ENCODE peak calls at places on chromosomes 12 and 14, in six cellular contexts. V, Y, J, B, E and R are unnamed samples.

GRCh38 chr14:65334765-65335411 is 77.6 kb upstream of the FUT8 start:
- DNase-seq in V (no peak), Y (peak), J (no peak), B (no peak), E (no peak), R (no peak)

GRCh38 chr14:91870001-91870400 is 2.7 kb upstream of the TC2N start:
- DNase-seq in V (no peak), Y (no peak), J (peak), B (no peak), E (no peak), R (no peak)

GRCh38 chr14:73059326-73059725 is 992 bp downstream of the RBM25 start:
- DNase-seq in V (no peak), Y (peak), J (peak), B (no peak), E (no peak), R (peak)

GRCh38 chr12:27843714-27844245 is 63.7 kb upstream of the MANSC4 start:
- DNase-seq in V (no peak), Y (peak), J (no peak), B (no peak), E (no peak), R (no peak)

GRCh38 chr14:68775614-68776126 is 17.2 kb downstream of the ZFP36L1 start:
- DNase-seq in V (peak), Y (no peak), J (no peak), B (no peak), E (no peak), R (no peak)

GRCh38 chr14:38143651-38144505 is 63.8 kb upstream of the SSTR1 start:
- DNase-seq in V (no peak), Y (peak), J (no peak), B (peak), E (no peak), R (no peak)

GRCh38 chr12:115771065-115771464 is 506.4 kb downstream of the MED13L start:
- DNase-seq in V (no peak), Y (peak), J (peak), B (no peak), E (no peak), R (no peak)

GRCh38 chr14:53956427-53957201 is at the start of gene BMP4:
- DNase-seq in V (peak), Y (peak), J (peak), B (no peak), E (no peak), R (peak)

GRCh38 chr14:67538501-67538900 is 5.4 kb downstream of the PLEKHH1 start:
- DNase-seq in V (no peak), Y (no peak), J (no peak), B (no peak), E (no peak), R (no peak)

GRCh38 chr12:16352481-16352880 is 5.0 kb downstream of the MGST1 start:
- DNase-seq in V (no peak), Y (peak), J (no peak), B (no peak), E (no peak), R (no peak)

GRCh38 chr14:78202976-78203375 is 32.8 kb downstream of the NRXN3 start:
- DNase-seq in V (no peak), Y (no peak), J (no peak), B (no peak), E (no peak), R (no peak)

GRCh38 chr14:47300801-47301200 is 374.6 kb downstream of the MDGA2 start:
- DNase-seq in V (no peak), Y (no peak), J (no peak), B (no peak), E (no peak), R (no peak)

GRCh38 chr12:111274820-111275219 is 94.1 kb downstream of the PHETA1 start:
- DNase-seq in V (no peak), Y (no peak), J (no peak), B (no peak), E (no peak), R (no peak)

GRCh38 chr14:60647081-60647836 is 2.0 kb downstream of the SIX1 start:
- DNase-seq in V (no peak), Y (no peak), J (peak), B (no peak), E (no peak), R (no peak)

GRCh38 chr12:46357438-46358324 is 14.9 kb downstream of the SLC38A2 start:
- DNase-seq in V (no peak), Y (peak), J (peak), B (no peak), E (no peak), R (no peak)

GRCh38 chr12:109706747-109707469 is 6.7 kb upstream of the FAM222A start:
- DNase-seq in V (no peak), Y (no peak), J (no peak), B (no peak), E (no peak), R (no peak)

GRCh38 chr12:53180931-53181645 is 363 bp upstream of the CSAD start:
- DNase-seq in V (peak), Y (peak), J (peak), B (no peak), E (no peak), R (peak)

GRCh38 chr14:60926002-60926401 is 54.9 kb downstream of the TRMT5 start:
- DNase-seq in V (no peak), Y (no peak), J (no peak), B (no peak), E (no peak), R (peak)

GRCh38 chr12:95304673-95305198 is 87.1 kb downstream of the VEZT start:
- DNase-seq in V (no peak), Y (peak), J (no peak), B (no peak), E (no peak), R (no peak)

GRCh38 chr14:59511916-59512530 is 27.7 kb downstream of the JKAMP start:
- DNase-seq in V (no peak), Y (peak), J (peak), B (no peak), E (no peak), R (peak)

GRCh38 chr12:29883558-29883957 is 99.8 kb upstream of the TMTC1 start:
- DNase-seq in V (no peak), Y (no peak), J (no peak), B (no peak), E (no peak), R (no peak)

GRCh38 chr12:121301876-121302275 is 5.4 kb upstream of the CAMKK2 start:
- DNase-seq in V (no peak), Y (no peak), J (no peak), B (no peak), E (no peak), R (no peak)

GRCh38 chr12:97235102-97235501 is 227.5 kb upstream of the RMST start:
- DNase-seq in V (no peak), Y (no peak), J (no peak), B (no peak), E (no peak), R (no peak)

GRCh38 chr12:98741229-98741614 is 96.1 kb downstream of the APAF1 start:
- DNase-seq in V (no peak), Y (no peak), J (no peak), B (no peak), E (no peak), R (no peak)

GRCh38 chr14:35402323-35403084 is 2.0 kb downstream of the NFKBIA start:
- DNase-seq in V (peak), Y (peak), J (no peak), B (no peak), E (no peak), R (peak)

GRCh38 chr12:16568873-16569272 is 37.1 kb downstream of the LMO3 start:
- DNase-seq in V (no peak), Y (no peak), J (no peak), B (no peak), E (no peak), R (peak)

GRCh38 chr12:56151672-56152131 is 685 bp upstream of the MYL6B start:
- DNase-seq in V (peak), Y (no peak), J (peak), B (no peak), E (no peak), R (peak)

GRCh38 chr12:81627336-81628189 is 131.6 kb downstream of the PPFIA2 start:
- DNase-seq in V (no peak), Y (peak), J (peak), B (no peak), E (no peak), R (peak)

GRCh38 chr14:99318091-99318958 is 46.3 kb upstream of the BCL11B start:
- DNase-seq in V (peak), Y (no peak), J (peak), B (no peak), E (no peak), R (no peak)

GRCh38 chr14:99734406-99735051 is 50.4 kb downstream of the CYP46A1 start:
- DNase-seq in V (peak), Y (no peak), J (no peak), B (no peak), E (no peak), R (no peak)

GRCh38 chr12:1688086-1688710 is 2.7 kb upstream of the ADIPOR2 start:
- DNase-seq in V (no peak), Y (no peak), J (no peak), B (no peak), E (no peak), R (no peak)

GRCh38 chr14:64191756-64192155 is 102.4 kb downstream of the ESR2 start:
- DNase-seq in V (no peak), Y (peak), J (peak), B (peak), E (no peak), R (no peak)

GRCh38 chr14:92039073-92039719 is 663 bp downstream of the TRIP11 start:
- DNase-seq in V (no peak), Y (peak), J (peak), B (peak), E (no peak), R (peak)

GRCh38 chr12:104414581-104415305 is 42.0 kb upstream of the CHST11 start:
- DNase-seq in V (no peak), Y (no peak), J (no peak), B (no peak), E (no peak), R (no peak)

GRCh38 chr14:65798216-65798615 is 385.7 kb downstream of the FUT8 start:
- DNase-seq in V (no peak), Y (no peak), J (no peak), B (no peak), E (no peak), R (no peak)

GRCh38 chr14:67623114-67623513 is 3.4 kb downstream of the ARG2 start:
- DNase-seq in V (no peak), Y (peak), J (no peak), B (no peak), E (no peak), R (no peak)

GRCh38 chr14:76015668-76016067 is 30.1 kb downstream of the IFT43 start:
- DNase-seq in V (no peak), Y (no peak), J (no peak), B (no peak), E (no peak), R (peak)

GRCh38 chr12:106582661-106583577 is at the start of gene RFX4:
- DNase-seq in V (no peak), Y (no peak), J (no peak), B (no peak), E (no peak), R (no peak)

GRCh38 chr12:106585237-106585834 is 2.5 kb downstream of the RFX4 start:
- DNase-seq in V (no peak), Y (no peak), J (no peak), B (no peak), E (no peak), R (no peak)

GRCh38 chr12:106584104-106585064 is 1.6 kb downstream of the RFX4 start:
- DNase-seq in V (no peak), Y (no peak), J (peak), B (no peak), E (no peak), R (no peak)

GRCh38 chr12:106582264-106582591 is 576 bp upstream of the RFX4 start:
- DNase-seq in V (no peak), Y (no peak), J (no peak), B (no peak), E (no peak), R (no peak)

DNA sequence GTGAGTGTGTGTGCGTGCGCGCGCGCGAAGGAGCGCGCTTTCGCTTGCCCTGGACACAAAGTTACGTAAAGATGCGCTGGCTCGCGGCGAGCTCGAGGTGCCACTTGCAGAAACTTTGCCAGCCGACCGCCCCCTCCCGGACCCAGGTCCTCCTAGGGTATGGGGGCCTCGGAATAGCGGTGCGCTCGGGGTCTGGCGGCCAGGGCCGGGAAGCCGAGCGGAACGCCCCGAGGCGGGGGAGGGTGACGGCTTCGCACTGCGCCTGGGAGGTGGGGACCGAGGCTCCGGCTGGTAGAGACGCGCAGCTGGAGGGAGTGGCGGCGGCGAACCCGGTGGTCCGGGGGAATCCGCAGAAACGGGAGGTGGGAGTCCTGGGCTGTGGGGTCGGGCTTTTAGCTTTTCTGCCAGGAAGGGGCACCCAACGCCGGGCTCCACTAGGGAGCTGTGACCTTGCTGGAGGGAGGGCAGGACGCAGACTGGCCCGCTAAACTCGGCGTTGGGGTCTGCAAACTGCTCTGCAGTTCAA is 837 bp downstream of the RFX4 start:
- DNase-seq in V (no peak), Y (peak), J (peak), B (no peak), E (no peak), R (no peak)
- H3K4me3 ChIP-seq in V (peak), Y (peak), J (peak), B (peak), E (peak), R (no peak)

GRCh38 chr12:32895688-32896437 is 714 bp downstream of the PKP2 start:
- DNase-seq in V (no peak), Y (no peak), J (no peak), B (no peak), E (no peak), R (no peak)
- TF ChIP-seq CTCF in V (no peak), Y (peak), J (no peak), B (no peak), E (no peak), R (no peak)

GRCh38 chr14:94771906-94772468 is 2.1 kb upstream of the GSC start:
- DNase-seq in V (peak), Y (no peak), J (no peak), B (no peak), E (no peak), R (no peak)

GRCh38 chr14:94770251-94770749 is 387 bp upstream of the GSC start:
- DNase-seq in V (peak), Y (no peak), J (no peak), B (no peak), E (no peak), R (no peak)

GRCh38 chr14:94769413-94770250 is at the start of gene GSC:
- DNase-seq in V (peak), Y (peak), J (peak), B (no peak), E (no peak), R (no peak)

GRCh38 chr14:94771191-94771905 is 1.4 kb upstream of the GSC start:
- DNase-seq in V (peak), Y (no peak), J (no peak), B (no peak), E (no peak), R (no peak)

GRCh38 chr14:94770815-94771190 is 890 bp upstream of the GSC start:
- DNase-seq in V (peak), Y (no peak), J (no peak), B (no peak), E (no peak), R (no peak)
- H3K4me3 ChIP-seq in V (no peak), Y (no peak), J (no peak), B (no peak), E (no peak), R (no peak)

DNA sequence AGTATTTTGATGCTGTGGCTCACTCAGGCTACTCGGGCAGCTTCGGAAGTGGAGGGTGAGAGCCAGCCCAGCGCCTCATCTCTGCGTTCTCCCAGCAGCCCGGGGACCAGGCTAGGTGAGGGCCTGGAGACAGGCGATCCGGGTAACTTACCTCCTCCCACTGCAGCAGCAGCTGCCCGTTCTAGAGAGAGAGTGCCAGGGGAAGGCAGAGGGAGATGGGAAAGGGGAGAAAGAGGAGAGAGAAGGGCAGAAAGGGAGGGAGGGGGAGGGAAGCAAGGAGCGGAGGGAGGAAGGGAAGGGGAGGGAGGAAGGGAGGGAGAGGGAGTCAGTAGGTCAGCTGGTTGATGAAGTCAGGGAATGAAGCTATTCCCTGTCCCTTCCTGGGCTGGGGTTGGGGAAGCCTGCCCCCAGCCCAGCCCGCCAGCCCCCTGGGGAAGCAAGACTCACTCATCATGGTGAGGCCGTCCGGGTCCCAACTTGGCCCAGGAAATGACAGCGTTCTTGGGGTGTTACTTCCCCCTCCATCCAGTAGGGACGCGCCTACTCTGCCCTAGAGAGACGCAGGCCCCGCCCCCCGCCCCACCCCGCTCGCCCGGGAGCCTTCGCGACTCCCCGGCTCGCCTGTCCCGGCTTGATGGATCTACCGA is at the start of gene IFI27L2:
- DNase-seq in V (peak), Y (peak), J (peak), B (no peak), E (no peak), R (peak)
- TF ChIP-seq CTCF in V (peak), Y (peak), J (no peak), B (peak), E (peak), R (peak)

GRCh38 chr14:81023095-81023710 is 67.8 kb downstream of the TSHR start:
- DNase-seq in V (no peak), Y (no peak), J (no peak), B (no peak), E (no peak), R (no peak)

GRCh38 chr14:81018714-81019512 is 63.5 kb downstream of the TSHR start:
- DNase-seq in V (no peak), Y (no peak), J (no peak), B (no peak), E (no peak), R (no peak)

GRCh38 chr14:81018245-81018644 is 62.8 kb downstream of the TSHR start:
- DNase-seq in V (no peak), Y (no peak), J (no peak), B (no peak), E (no peak), R (no peak)
- H3K4me3 ChIP-seq in V (no peak), Y (no peak), J (no peak), B (no peak), E (no peak), R (no peak)

DNA sequence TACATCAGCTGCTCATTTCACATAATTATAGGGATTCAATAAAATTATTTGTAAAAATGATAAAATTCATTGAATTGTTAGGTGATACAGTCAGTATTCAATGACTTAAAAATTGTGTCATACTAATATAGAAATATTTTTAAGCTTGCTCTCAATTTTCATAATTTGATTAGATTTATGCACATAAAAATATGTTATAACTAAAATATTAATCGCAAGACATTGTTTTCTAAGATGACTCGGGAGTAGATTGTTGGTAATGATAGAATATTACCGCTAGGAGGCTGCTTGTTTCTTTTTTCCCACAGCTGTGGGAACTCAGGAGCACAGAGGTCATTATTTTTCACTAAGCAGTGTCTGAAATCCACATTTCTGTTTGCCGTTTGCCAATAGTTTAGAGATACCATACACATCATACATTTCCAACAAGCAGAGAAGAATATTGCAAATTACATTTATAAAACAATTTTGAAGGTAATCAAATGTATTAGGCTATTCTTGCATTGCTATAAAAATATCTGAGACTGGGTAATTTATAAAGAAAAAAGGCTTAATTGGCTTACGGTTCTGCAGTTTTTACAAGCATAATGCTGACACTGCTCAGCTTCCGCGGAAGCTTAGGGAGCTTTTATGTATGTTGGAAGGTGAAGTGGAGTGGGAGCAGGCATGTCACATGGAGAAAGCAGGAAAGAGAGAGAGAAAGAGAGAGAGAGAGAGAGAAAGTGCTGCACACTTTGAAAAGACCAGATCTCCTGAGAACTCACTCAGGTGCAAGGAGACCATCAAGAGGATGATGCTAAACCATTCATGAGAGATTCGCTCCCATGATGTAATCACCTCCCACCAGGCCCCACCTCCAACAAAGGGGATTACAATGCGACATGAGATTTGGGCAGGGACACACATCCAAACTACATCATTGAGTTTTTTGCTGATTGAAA is 9.2 kb downstream of the CD69 start:
- DNase-seq in V (no peak), Y (peak), J (peak), B (no peak), E (no peak), R (peak)
- TF ChIP-seq CTCF in V (no peak), Y (peak), J (no peak), B (peak), E (no peak), R (peak)

GRCh38 chr12:113056631-113057488 is at the start of gene DTX1:
- DNase-seq in V (peak), Y (no peak), J (no peak), B (no peak), E (no peak), R (no peak)
- H3K4me3 ChIP-seq in V (peak), Y (no peak), J (peak), B (no peak), E (peak), R (no peak)